ENCODE peak calls at places on chromosomes 4 and X, in nine cellular contexts. Q is fibroblast of mammary gland, C is GM13976, Z is AG09309, K is kidney epithelial cell, J is cardiac muscle cell, D is A549, W is OCI-LY7, M is transverse colon. N is an unnamed sample.

GRCh38 chrX:122868626-122869025 is 315.5 kb upstream of the GRIA3 start:
- DNase-seq in Q (peak; percentile 31), C (no peak), Z (no peak), K (no peak), J (no peak), D (no peak), W (no peak), M (no peak), N (no peak)

GRCh38 chrX:41180194-41180902 is 95.1 kb downstream of the USP9X start:
- DNase-seq in Q (peak; percentile 72), C (peak; percentile 50), Z (peak; percentile 17), K (peak; percentile 32), J (peak; percentile 67), D (peak; percentile 34), W (peak; percentile 62), M (peak; percentile 32), N (peak; percentile 67)

GRCh38 chr4:7266525-7267292 is 74.4 kb downstream of the SORCS2 start:
- DNase-seq in Q (peak; percentile 92), C (no peak), Z (peak; percentile 74), K (peak; percentile 71), J (no peak), D (peak; percentile 89), W (no peak), M (no peak), N (no peak)

GRCh38 chr4:159175165-159175988 is 72.5 kb downstream of the RAPGEF2 start:
- DNase-seq in Q (peak; percentile 90), C (no peak), Z (peak; percentile 73), K (peak; percentile 55), J (peak; percentile 85), D (peak; percentile 36), W (peak; percentile 77), M (peak; percentile 62), N (peak; percentile 74)

GRCh38 chr4:85929926-85930325 is 429.9 kb downstream of the MAPK10 start:
- DNase-seq in Q (no peak), C (no peak), Z (no peak), K (peak; percentile 55), J (peak; percentile 23), D (no peak), W (no peak), M (peak; percentile 49), N (no peak)

GRCh38 chr4:73259552-73260140 is 1.0 kb upstream of the ANKRD17 start:
- DNase-seq in Q (peak; percentile 54), C (no peak), Z (no peak), K (no peak), J (no peak), D (no peak), W (peak; percentile 46), M (no peak), N (peak; percentile 22)

GRCh38 chrX:154436597-154437397 is at the start of gene GDI1:
- DNase-seq in Q (peak; percentile 15), C (peak; percentile 85), Z (no peak), K (no peak), J (peak; percentile 61), D (peak; percentile 58), W (peak; percentile 67), M (peak; percentile 36), N (peak; percentile 61)

GRCh38 chr4:150117094-150117493 is 38.8 kb downstream of the DCLK2 start:
- DNase-seq in Q (peak; percentile 61), C (no peak), Z (no peak), K (no peak), J (no peak), D (no peak), W (no peak), M (no peak), N (no peak)

GRCh38 chrX:25427873-25428555 is 412.2 kb upstream of the ARX start:
- DNase-seq in Q (no peak), C (no peak), Z (no peak), K (no peak), J (no peak), D (no peak), W (no peak), M (no peak), N (no peak)

GRCh38 chr4:80461412-80461811 is 125.9 kb downstream of the CFAP299 start:
- DNase-seq in Q (no peak), C (no peak), Z (no peak), K (no peak), J (no peak), D (no peak), W (no peak), M (no peak), N (no peak)

GRCh38 chr4:147175460-147176025 is 229.9 kb upstream of the TTC29 start:
- DNase-seq in Q (no peak), C (no peak), Z (no peak), K (no peak), J (no peak), D (no peak), W (no peak), M (no peak), N (no peak)

GRCh38 chrX:133580630-133581029 is 165.3 kb upstream of the GPC4 start:
- DNase-seq in Q (peak; percentile 83), C (no peak), Z (peak; percentile 24), K (no peak), J (no peak), D (no peak), W (no peak), M (no peak), N (no peak)

GRCh38 chrX:13110427-13111324 is 66.3 kb upstream of the FAM9C start:
- DNase-seq in Q (peak; percentile 95), C (no peak), Z (peak; percentile 92), K (no peak), J (no peak), D (peak; percentile 62), W (no peak), M (peak; percentile 51), N (no peak)

GRCh38 chrX:96563663-96564062 is 121.0 kb upstream of the DIAPH2 start:
- DNase-seq in Q (peak; percentile 75), C (no peak), Z (peak; percentile 57), K (no peak), J (no peak), D (no peak), W (no peak), M (no peak), N (no peak)

GRCh38 chr4:153522800-153523089 is 56.6 kb downstream of the TMEM131L start:
- DNase-seq in Q (no peak), C (peak; percentile 54), Z (no peak), K (no peak), J (no peak), D (no peak), W (peak; percentile 27), M (no peak), N (peak; percentile 85)
- TF ChIP-seq CTCF in Q (no peak), C (no peak), Z (no peak), K (no peak), J (no peak), D (no peak), W (no peak), M (no peak), N (no peak)

GRCh38 chr4:38166768-38167167 is 206.6 kb downstream of the PTTG2 start:
- DNase-seq in Q (no peak), C (no peak), Z (no peak), K (no peak), J (no peak), D (no peak), W (no peak), M (no peak), N (no peak)

GRCh38 chr4:38170380-38170779 is 210.2 kb downstream of the PTTG2 start:
- DNase-seq in Q (no peak), C (no peak), Z (no peak), K (no peak), J (no peak), D (no peak), W (no peak), M (no peak), N (no peak)

GRCh38 chr4:38170800-38171199 is 210.6 kb downstream of the PTTG2 start:
- DNase-seq in Q (no peak), C (no peak), Z (no peak), K (no peak), J (no peak), D (no peak), W (no peak), M (no peak), N (no peak)

GRCh38 chr4:38166082-38166481 is 205.9 kb downstream of the PTTG2 start:
- DNase-seq in Q (no peak), C (no peak), Z (no peak), K (no peak), J (no peak), D (no peak), W (peak; percentile 11), M (no peak), N (no peak)

GRCh38 chr4:38169524-38169923 is 209.3 kb downstream of the PTTG2 start:
- DNase-seq in Q (no peak), C (no peak), Z (no peak), K (no peak), J (no peak), D (no peak), W (no peak), M (no peak), N (no peak)
- TF ChIP-seq CTCF in Q (no peak), C (no peak), Z (no peak), K (no peak), J (no peak), D (no peak), W (no peak), M (no peak), N (no peak)

DNA sequence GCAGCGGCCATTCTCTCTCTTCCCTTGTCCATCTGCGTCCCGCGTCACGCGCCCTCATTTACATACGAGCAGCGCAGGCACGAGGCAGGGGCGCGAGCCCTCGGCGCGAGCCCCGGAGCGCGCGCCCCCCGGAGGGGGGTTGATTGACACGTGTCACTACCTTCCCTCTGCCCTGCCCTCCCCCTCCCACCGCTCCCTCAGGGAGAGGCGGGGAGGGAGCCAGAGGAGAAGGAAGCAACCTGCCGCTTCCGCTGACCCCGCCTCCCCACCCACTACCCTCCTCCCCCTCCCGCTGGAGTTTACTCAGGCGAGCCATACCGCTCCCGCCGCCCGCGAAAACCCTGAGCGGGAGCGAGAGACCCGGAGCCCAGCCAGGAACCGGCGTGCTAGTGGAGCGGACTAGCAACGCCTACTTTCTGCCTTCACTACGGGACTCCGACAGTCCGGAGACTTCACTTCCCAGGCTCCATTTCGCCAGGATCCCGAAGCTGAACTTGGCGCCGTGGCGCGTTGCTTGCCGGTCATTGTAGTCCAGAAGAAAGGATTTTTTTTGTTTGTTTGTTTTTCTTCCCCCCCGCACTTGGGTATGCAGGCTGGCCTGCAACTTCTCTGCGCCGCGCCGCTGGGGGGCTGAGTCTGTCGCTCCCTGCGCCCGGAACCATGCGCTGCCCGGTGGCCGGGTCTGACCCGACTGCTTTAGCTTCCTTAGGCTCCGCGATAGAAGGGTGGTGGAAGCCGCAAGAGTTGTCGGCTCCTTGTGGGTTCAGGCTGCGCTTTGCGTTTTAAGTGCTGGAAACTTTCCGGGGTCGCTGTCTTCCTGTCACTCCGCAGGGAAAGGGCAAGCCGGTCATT is at the start of gene LCORL:
- DNase-seq in Q (peak; percentile 97), C (peak; percentile 94), Z (peak; percentile 78), K (peak; percentile 82), J (peak; percentile 98), D (peak; percentile 70), W (peak; percentile 96), M (peak; percentile 93), N (peak; percentile 93)
- TF ChIP-seq CTCF in Q (no peak), C (peak; percentile 22), Z (no peak), K (no peak), J (no peak), D (no peak), W (peak; percentile 60), M (peak; percentile 16), N (no peak)

DNA sequence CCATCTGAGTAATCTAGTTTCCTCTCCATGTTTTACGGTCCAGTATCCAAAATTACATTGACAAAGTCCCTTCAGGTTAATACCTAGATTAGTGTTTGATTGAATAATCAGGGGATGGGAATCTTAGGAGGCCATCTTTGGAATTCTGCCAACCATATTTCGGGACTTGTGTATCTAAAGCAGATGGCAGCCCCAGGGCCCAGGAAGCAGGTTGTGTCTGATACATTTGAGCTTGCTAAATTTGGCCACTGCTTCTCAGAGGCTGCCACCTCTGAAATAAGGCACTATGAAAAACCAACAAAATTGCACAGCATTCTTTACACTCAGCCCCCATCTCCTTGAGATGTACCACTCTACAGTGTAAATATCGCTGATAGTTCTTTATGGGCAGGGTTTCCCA is 102.1 kb downstream of the ASB9 start:
- DNase-seq in Q (no peak), C (no peak), Z (no peak), K (no peak), J (no peak), D (no peak), W (no peak), M (no peak), N (no peak)
- TF ChIP-seq CTCF in Q (no peak), C (no peak), Z (no peak), K (no peak), J (no peak), D (no peak), W (no peak), M (no peak), N (no peak)

N was measured in activated CD8-positive, alpha-beta T cell treated with anti-CD3 and anti-CD28 coated beads for 36 hours.